ENCODE peak calls at places on chromosomes 3 and 15, in five cellular contexts. One of them, this sample, is unnamed.

GRCh38 chr3:64056616-64057165 is 33.4 kb upstream of the PSMD6 start:
- DNase-seq in esophagus muscularis mucosa: no peak
- DNase-seq in CD8-positive, alpha-beta memory T cell: no peak
- DNase-seq in body of pancreas: no peak
- DNase-seq in psoas muscle: no peak
- DNase-seq in this sample: peak

GRCh38 chr3:138197058-138197457 is 10.0 kb downstream of the ARMC8 start:
- DNase-seq in body of pancreas: peak
- DNase-seq in psoas muscle: no peak
- DNase-seq in esophagus muscularis mucosa: no peak
- DNase-seq in CD8-positive, alpha-beta memory T cell: no peak
- DNase-seq in this sample: no peak

GRCh38 chr3:13595485-13595884 is 46.6 kb downstream of the FBLN2 start:
- DNase-seq in psoas muscle: no peak
- DNase-seq in body of pancreas: no peak
- DNase-seq in esophagus muscularis mucosa: no peak
- DNase-seq in CD8-positive, alpha-beta memory T cell: no peak
- DNase-seq in this sample: no peak

GRCh38 chr15:63203451-63204090 is 14.2 kb downstream of the RAB8B start:
- DNase-seq in esophagus muscularis mucosa: no peak
- DNase-seq in body of pancreas: no peak
- DNase-seq in CD8-positive, alpha-beta memory T cell: peak
- DNase-seq in psoas muscle: no peak
- DNase-seq in this sample: no peak

GRCh38 chr15:22866066-22866465 is 27.6 kb downstream of the NIPA2 start:
- DNase-seq in esophagus muscularis mucosa: no peak
- DNase-seq in body of pancreas: no peak
- DNase-seq in psoas muscle: no peak
- DNase-seq in CD8-positive, alpha-beta memory T cell: no peak
- DNase-seq in this sample: no peak

GRCh38 chr3:127851899-127852298 is 29.6 kb upstream of the MGLL start:
- DNase-seq in psoas muscle: no peak
- DNase-seq in CD8-positive, alpha-beta memory T cell: no peak
- DNase-seq in esophagus muscularis mucosa: peak
- DNase-seq in body of pancreas: no peak
- DNase-seq in this sample: no peak

GRCh38 chr3:53222183-53222901 is 33.5 kb downstream of the TKT start:
- DNase-seq in body of pancreas: no peak
- DNase-seq in esophagus muscularis mucosa: no peak
- DNase-seq in CD8-positive, alpha-beta memory T cell: no peak
- DNase-seq in psoas muscle: no peak
- DNase-seq in this sample: no peak

GRCh38 chr3:132822266-132822665 is 100.1 kb upstream of the NPHP3 start:
- DNase-seq in esophagus muscularis mucosa: no peak
- DNase-seq in CD8-positive, alpha-beta memory T cell: no peak
- DNase-seq in body of pancreas: no peak
- DNase-seq in psoas muscle: no peak
- DNase-seq in this sample: no peak

GRCh38 chr3:7733933-7734332 is 767.7 kb upstream of the LMCD1 start:
- DNase-seq in esophagus muscularis mucosa: peak
- DNase-seq in psoas muscle: no peak
- DNase-seq in body of pancreas: no peak
- DNase-seq in CD8-positive, alpha-beta memory T cell: no peak
- DNase-seq in this sample: no peak

GRCh38 chr3:118628704-118629341 is 405.8 kb downstream of the IGSF11 start:
- DNase-seq in CD8-positive, alpha-beta memory T cell: no peak
- DNase-seq in psoas muscle: peak
- DNase-seq in body of pancreas: peak
- DNase-seq in esophagus muscularis mucosa: no peak
- DNase-seq in this sample: peak

GRCh38 chr3:99012051-99012450 is 110.6 kb upstream of the DCBLD2 start:
- DNase-seq in body of pancreas: no peak
- DNase-seq in CD8-positive, alpha-beta memory T cell: no peak
- DNase-seq in esophagus muscularis mucosa: no peak
- DNase-seq in psoas muscle: no peak
- DNase-seq in this sample: no peak

GRCh38 chr15:47820047-47820779 is 102.9 kb downstream of the SEMA6D start:
- DNase-seq in psoas muscle: no peak
- DNase-seq in esophagus muscularis mucosa: no peak
- DNase-seq in CD8-positive, alpha-beta memory T cell: no peak
- DNase-seq in body of pancreas: no peak
- DNase-seq in this sample: no peak

GRCh38 chr3:9809615-9810356 is at the start of gene TTLL3:
- DNase-seq in CD8-positive, alpha-beta memory T cell: peak
- DNase-seq in body of pancreas: peak
- DNase-seq in psoas muscle: peak
- DNase-seq in esophagus muscularis mucosa: peak
- DNase-seq in this sample: peak

DNA sequence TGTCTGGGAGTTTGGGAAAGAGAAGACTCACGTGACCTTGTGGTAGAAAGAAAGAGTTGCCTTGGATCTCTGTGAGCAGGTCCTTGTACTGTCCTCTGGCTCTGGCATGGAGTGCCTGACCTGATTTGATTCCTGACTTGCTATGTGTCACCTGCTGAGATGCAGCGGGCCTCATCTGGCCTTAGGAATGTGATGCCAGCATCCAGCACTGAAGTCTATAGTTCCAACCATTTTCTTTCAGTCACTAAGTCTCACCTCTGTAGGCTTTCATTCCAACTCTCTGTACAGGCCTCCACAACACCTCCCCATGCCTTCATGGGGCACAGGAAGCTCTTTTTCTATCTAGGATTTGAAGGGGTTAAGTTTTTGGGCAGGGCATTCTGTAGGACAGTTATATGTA is 12.1 kb upstream of the OXSR1 start:
- DNase-seq in CD8-positive, alpha-beta memory T cell: no peak
- DNase-seq in psoas muscle: no peak
- DNase-seq in esophagus muscularis mucosa: peak
- DNase-seq in body of pancreas: no peak
- DNase-seq in this sample: no peak
- H3K27ac ChIP-seq in CD8-positive, alpha-beta memory T cell: no peak
- H3K27ac ChIP-seq in psoas muscle: no peak
- H3K27ac ChIP-seq in esophagus muscularis mucosa: no peak
- H3K27ac ChIP-seq in body of pancreas: no peak
- H3K27ac ChIP-seq in this sample: no peak

DNA sequence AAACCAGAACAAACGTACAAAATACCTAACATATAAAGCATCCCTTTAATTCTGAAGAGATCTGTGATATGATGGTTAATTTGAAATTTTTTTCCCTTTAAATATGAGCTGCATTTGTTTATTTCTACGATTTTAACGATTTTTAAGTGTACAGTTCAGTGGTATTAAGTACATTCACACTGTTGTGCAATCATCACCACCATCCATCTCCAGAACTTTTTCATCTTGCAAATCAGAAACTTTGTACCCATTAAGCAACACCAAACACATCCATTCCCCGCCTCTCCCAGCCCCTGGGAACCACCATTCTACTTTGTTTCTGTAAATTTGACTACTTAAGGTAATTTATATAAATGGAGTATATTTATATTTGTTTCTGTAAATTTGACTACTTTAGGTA is 51.5 kb downstream of the MAP4 start:
- DNase-seq in body of pancreas: no peak
- DNase-seq in CD8-positive, alpha-beta memory T cell: no peak
- DNase-seq in esophagus muscularis mucosa: no peak
- DNase-seq in psoas muscle: no peak
- DNase-seq in this sample: no peak
- H3K27ac ChIP-seq in body of pancreas: no peak
- H3K27ac ChIP-seq in CD8-positive, alpha-beta memory T cell: no peak
- H3K27ac ChIP-seq in esophagus muscularis mucosa: no peak
- H3K27ac ChIP-seq in psoas muscle: no peak
- H3K27ac ChIP-seq in this sample: no peak

DNA sequence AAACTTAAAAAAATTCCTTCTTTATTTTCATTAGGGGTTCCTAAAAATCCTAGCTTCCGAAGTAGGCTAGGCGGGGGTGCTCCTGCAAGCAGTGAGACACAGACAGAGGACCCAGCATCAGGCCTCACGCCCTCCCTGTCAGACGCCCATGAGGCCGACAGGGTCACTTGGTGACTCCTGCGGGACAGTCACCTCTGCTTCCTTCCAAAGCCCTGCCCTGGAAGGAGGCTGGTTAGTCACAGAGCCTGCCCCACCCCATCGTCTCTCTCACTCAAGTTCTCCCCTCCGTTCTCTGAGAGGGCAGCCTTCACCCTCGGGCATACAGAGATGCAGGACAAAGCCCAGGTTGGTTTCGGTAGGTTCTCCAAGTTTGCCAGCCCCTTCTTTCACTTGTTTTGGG is 38.6 kb downstream of the EHD4 start:
- DNase-seq in CD8-positive, alpha-beta memory T cell: no peak
- DNase-seq in psoas muscle: no peak
- DNase-seq in body of pancreas: no peak
- DNase-seq in esophagus muscularis mucosa: no peak
- DNase-seq in this sample: no peak
- H3K27ac ChIP-seq in CD8-positive, alpha-beta memory T cell: peak
- H3K27ac ChIP-seq in psoas muscle: peak
- H3K27ac ChIP-seq in body of pancreas: no peak
- H3K27ac ChIP-seq in esophagus muscularis mucosa: peak
- H3K27ac ChIP-seq in this sample: no peak

GRCh38 chr15:55654541-55654940 is 66.4 kb upstream of the PYGO1 start:
- DNase-seq in esophagus muscularis mucosa: no peak
- DNase-seq in body of pancreas: no peak
- DNase-seq in CD8-positive, alpha-beta memory T cell: no peak
- DNase-seq in psoas muscle: no peak
- DNase-seq in this sample: no peak
- H3K27ac ChIP-seq in esophagus muscularis mucosa: no peak
- H3K27ac ChIP-seq in body of pancreas: no peak
- H3K27ac ChIP-seq in CD8-positive, alpha-beta memory T cell: no peak
- H3K27ac ChIP-seq in psoas muscle: no peak
- H3K27ac ChIP-seq in this sample: no peak

DNA sequence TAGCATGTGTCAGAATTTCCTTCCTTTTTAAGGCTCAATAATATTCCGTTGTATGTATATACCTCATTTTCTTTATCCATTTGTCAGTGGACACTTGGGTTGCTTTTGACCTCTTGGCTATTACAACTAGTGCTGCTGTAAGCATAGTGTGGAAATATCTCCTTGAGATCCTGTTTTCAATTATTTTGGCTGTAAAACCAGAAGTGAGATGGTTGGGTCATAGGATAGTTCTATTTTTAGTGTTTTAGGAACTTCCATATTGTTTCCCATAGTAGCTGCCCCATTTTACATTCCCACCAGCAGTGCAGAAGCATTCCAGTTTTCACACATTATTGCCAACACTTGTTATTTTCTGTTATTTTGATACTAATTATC is 70.4 kb upstream of the C15orf39 start:
- DNase-seq in body of pancreas: no peak
- DNase-seq in CD8-positive, alpha-beta memory T cell: no peak
- DNase-seq in esophagus muscularis mucosa: no peak
- DNase-seq in psoas muscle: no peak
- DNase-seq in this sample: no peak
- H3K27ac ChIP-seq in body of pancreas: no peak
- H3K27ac ChIP-seq in CD8-positive, alpha-beta memory T cell: no peak
- H3K27ac ChIP-seq in esophagus muscularis mucosa: no peak
- H3K27ac ChIP-seq in psoas muscle: no peak
- H3K27ac ChIP-seq in this sample: no peak

GRCh38 chr15:98671060-98672008 is 23.0 kb downstream of the IGF1R start:
- DNase-seq in esophagus muscularis mucosa: no peak
- DNase-seq in body of pancreas: no peak
- DNase-seq in psoas muscle: no peak
- DNase-seq in CD8-positive, alpha-beta memory T cell: no peak
- DNase-seq in this sample: no peak

GRCh38 chr15:98666841-98667240 is 18.5 kb downstream of the IGF1R start:
- DNase-seq in body of pancreas: no peak
- DNase-seq in CD8-positive, alpha-beta memory T cell: no peak
- DNase-seq in esophagus muscularis mucosa: no peak
- DNase-seq in psoas muscle: no peak
- DNase-seq in this sample: no peak

GRCh38 chr15:98668566-98669308 is 20.4 kb downstream of the IGF1R start:
- DNase-seq in body of pancreas: no peak
- DNase-seq in CD8-positive, alpha-beta memory T cell: no peak
- DNase-seq in psoas muscle: no peak
- DNase-seq in esophagus muscularis mucosa: no peak
- DNase-seq in this sample: no peak

GRCh38 chr15:98667521-98668179 is 19.3 kb downstream of the IGF1R start:
- DNase-seq in psoas muscle: no peak
- DNase-seq in esophagus muscularis mucosa: no peak
- DNase-seq in CD8-positive, alpha-beta memory T cell: no peak
- DNase-seq in body of pancreas: no peak
- DNase-seq in this sample: no peak

DNA sequence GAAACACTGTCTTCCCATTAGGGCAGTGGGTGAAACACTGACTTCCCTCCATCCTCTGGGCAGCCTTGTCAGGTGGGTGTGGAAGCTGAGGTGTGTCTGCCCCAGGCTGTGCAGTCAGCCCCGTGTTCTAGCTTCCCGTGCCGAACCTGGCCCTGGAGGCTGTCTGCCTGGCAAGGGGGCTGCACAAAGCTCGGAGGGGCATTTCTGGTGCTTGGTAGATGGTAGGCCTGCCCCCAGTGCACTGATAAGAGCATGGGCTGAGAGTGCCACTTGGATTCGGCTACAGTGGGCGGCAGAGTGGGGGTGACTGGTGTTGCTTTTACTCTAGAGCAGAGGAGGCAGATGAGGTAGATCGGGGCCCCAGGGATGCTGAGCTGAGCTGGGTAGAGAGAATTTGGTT is 21.3 kb downstream of the IGF1R start:
- DNase-seq in body of pancreas: no peak
- DNase-seq in esophagus muscularis mucosa: no peak
- DNase-seq in CD8-positive, alpha-beta memory T cell: no peak
- DNase-seq in psoas muscle: no peak
- DNase-seq in this sample: no peak
- H3K27ac ChIP-seq in body of pancreas: no peak
- H3K27ac ChIP-seq in esophagus muscularis mucosa: no peak
- H3K27ac ChIP-seq in CD8-positive, alpha-beta memory T cell: no peak
- H3K27ac ChIP-seq in psoas muscle: peak
- H3K27ac ChIP-seq in this sample: peak

GRCh38 chr15:96252148-96252547 is 78.4 kb upstream of the NR2F2 start:
- DNase-seq in body of pancreas: no peak
- DNase-seq in psoas muscle: no peak
- DNase-seq in esophagus muscularis mucosa: no peak
- DNase-seq in CD8-positive, alpha-beta memory T cell: no peak
- DNase-seq in this sample: no peak

GRCh38 chr15:96253137-96253747 is 77.3 kb upstream of the NR2F2 start:
- DNase-seq in CD8-positive, alpha-beta memory T cell: no peak
- DNase-seq in psoas muscle: no peak
- DNase-seq in body of pancreas: no peak
- DNase-seq in esophagus muscularis mucosa: no peak
- DNase-seq in this sample: no peak

GRCh38 chr15:96255599-96255998 is 74.9 kb upstream of the NR2F2 start:
- DNase-seq in esophagus muscularis mucosa: no peak
- DNase-seq in psoas muscle: no peak
- DNase-seq in CD8-positive, alpha-beta memory T cell: no peak
- DNase-seq in body of pancreas: no peak
- DNase-seq in this sample: no peak

DNA sequence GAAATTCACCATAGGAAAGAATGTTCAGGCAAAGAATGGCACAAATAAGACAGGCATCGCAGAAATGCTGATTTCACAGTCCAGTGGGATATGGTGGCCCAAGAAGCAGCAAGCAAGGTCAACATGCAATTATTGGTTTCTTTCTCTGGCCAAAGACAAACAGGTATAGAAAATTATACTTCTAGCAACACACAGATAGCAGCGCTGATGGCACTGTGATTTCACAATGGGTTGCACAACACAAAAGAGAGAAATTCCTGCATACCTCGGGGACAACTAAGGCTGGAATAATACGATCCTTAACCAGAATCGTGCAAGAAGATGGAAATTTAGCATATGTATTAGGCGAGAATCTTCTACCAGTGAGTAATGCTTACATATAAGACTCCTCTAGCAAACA is 76.3 kb upstream of the NR2F2 start:
- DNase-seq in body of pancreas: no peak
- DNase-seq in psoas muscle: no peak
- DNase-seq in CD8-positive, alpha-beta memory T cell: no peak
- DNase-seq in esophagus muscularis mucosa: no peak
- DNase-seq in this sample: no peak
- H3K27ac ChIP-seq in body of pancreas: no peak
- H3K27ac ChIP-seq in psoas muscle: no peak
- H3K27ac ChIP-seq in CD8-positive, alpha-beta memory T cell: no peak
- H3K27ac ChIP-seq in esophagus muscularis mucosa: no peak
- H3K27ac ChIP-seq in this sample: no peak

GRCh38 chr15:49863431-49864205 is 242.8 kb downstream of the DTWD1 start:
- DNase-seq in body of pancreas: no peak
- DNase-seq in esophagus muscularis mucosa: no peak
- DNase-seq in CD8-positive, alpha-beta memory T cell: no peak
- DNase-seq in psoas muscle: no peak
- DNase-seq in this sample: no peak
- H3K27ac ChIP-seq in body of pancreas: no peak
- H3K27ac ChIP-seq in esophagus muscularis mucosa: peak
- H3K27ac ChIP-seq in CD8-positive, alpha-beta memory T cell: no peak
- H3K27ac ChIP-seq in psoas muscle: peak
- H3K27ac ChIP-seq in this sample: no peak